ENCODE peak calls at places on chromosomes 1 and 21, in eight cellular contexts. L is fibroblast of mammary gland, R is fibroblast of lung, D is lower leg skin, Z is ovary, P is pancreas, A is breast epithelium, E is GM12865. S is an unnamed sample.
A peak's percentile ranks its signal among the peaks of the same experiment; 100 is the strongest.

GRCh38 chr21:35933466-35933865 is 126.9 kb downstream of the SETD4 start:
- DNase-seq in A (no peak), Z (peak; percentile 45), E (peak; percentile 15), D (peak; percentile 83), R (peak; percentile 77), L (peak; percentile 96), P (no peak), S (no peak)

GRCh38 chr1:103509235-103509634 is 16.3 kb upstream of the RNPC3 start:
- DNase-seq in E (no peak), L (no peak), Z (no peak), P (no peak), R (no peak), A (no peak), D (no peak), S (no peak)

GRCh38 chr1:22536506-22536905 is 26.8 kb upstream of the EPHA8 start:
- DNase-seq in D (no peak), E (no peak), A (no peak), R (no peak), L (peak; percentile 70), Z (no peak), P (no peak), S (no peak)

GRCh38 chr1:59672851-59673574 is 141.7 kb upstream of the HOOK1 start:
- DNase-seq in Z (no peak), P (no peak), D (peak; percentile 40), L (peak; percentile 88), E (no peak), R (peak; percentile 86), A (peak; percentile 35), S (no peak)

GRCh38 chr1:201791775-201792166 is 37.2 kb upstream of the IPO9 start:
- DNase-seq in P (no peak), Z (peak; percentile 50), D (peak; percentile 35), L (peak; percentile 77), R (peak; percentile 80), E (no peak), A (no peak), S (no peak)

GRCh38 chr1:228151170-228151513 is 1.4 kb downstream of the GJC2 start:
- DNase-seq in L (no peak), R (no peak), P (no peak), E (no peak), Z (no peak), D (no peak), A (no peak), S (no peak)

GRCh38 chr1:17059391-17060128 is 5.7 kb upstream of the SDHB start:
- DNase-seq in R (peak; percentile 68), A (peak; percentile 50), Z (peak; percentile 52), L (peak; percentile 70), P (peak; percentile 90), D (peak; percentile 25), E (peak; percentile 83), S (no peak)

GRCh38 chr1:41627491-41628280 is 143.2 kb upstream of the EDN2 start:
- DNase-seq in E (no peak), L (no peak), A (no peak), D (no peak), R (peak; percentile 51), Z (no peak), P (no peak), S (peak; percentile 41)

GRCh38 chr21:33080376-33080775 is 10.4 kb downstream of the OLIG1 start:
- DNase-seq in R (no peak), A (no peak), D (no peak), L (no peak), P (no peak), Z (no peak), E (no peak), S (no peak)

GRCh38 chr1:37323486-37324377 is 150.6 kb upstream of the ZC3H12A start:
- DNase-seq in P (no peak), A (no peak), L (peak; percentile 33), E (peak; percentile 57), Z (no peak), D (no peak), R (no peak), S (no peak)

GRCh38 chr1:12384836-12385456 is 155.1 kb downstream of the VPS13D start:
- DNase-seq in L (no peak), E (no peak), A (no peak), Z (no peak), D (no peak), R (no peak), P (no peak), S (no peak)

GRCh38 chr21:26064506-26064905 is 106.1 kb downstream of the APP start:
- DNase-seq in E (no peak), Z (no peak), D (no peak), R (no peak), P (no peak), L (no peak), A (no peak), S (no peak)

GRCh38 chr1:161069731-161070270 is at the start of gene ARHGAP30:
- DNase-seq in D (no peak), A (peak; percentile 44), L (no peak), P (no peak), Z (no peak), E (peak; percentile 98), R (no peak), S (no peak)

GRCh38 chr1:15911927-15912326 is 64.0 kb downstream of the ZBTB17 start:
- DNase-seq in E (no peak), D (no peak), A (no peak), Z (no peak), L (no peak), R (no peak), P (no peak), S (no peak)

GRCh38 chr21:41777934-41778815 is 11.3 kb upstream of the RIPK4 start:
- DNase-seq in D (peak; percentile 90), A (peak; percentile 93), L (peak; percentile 21), Z (peak; percentile 88), E (peak; percentile 23), R (peak; percentile 80), P (peak; percentile 87), S (no peak)

GRCh38 chr1:155794605-155795265 is 62.3 kb downstream of the GON4L start:
- DNase-seq in A (no peak), P (no peak), E (no peak), R (peak; percentile 3), Z (no peak), D (no peak), L (no peak), S (no peak)

GRCh38 chr1:105865546-105865945 is 1190.9 kb upstream of the PRMT6 start:
- DNase-seq in L (no peak), P (no peak), Z (no peak), D (no peak), E (no peak), R (peak; percentile 7), A (no peak), S (no peak)

GRCh38 chr21:37263827-37264226 is 3.3 kb downstream of the VPS26C start:
- DNase-seq in A (no peak), D (no peak), P (no peak), L (peak; percentile 67), E (no peak), R (peak; percentile 56), Z (no peak), S (no peak)

GRCh38 chr1:7093297-7093696 is 308.0 kb downstream of the CAMTA1 start:
- DNase-seq in L (no peak), Z (no peak), A (no peak), D (no peak), R (no peak), E (no peak), P (no peak), S (no peak)

GRCh38 chr1:21244986-21245687 is 45.1 kb downstream of the ECE1 start:
- DNase-seq in L (no peak), P (no peak), R (no peak), A (no peak), Z (no peak), D (no peak), E (no peak), S (no peak)

GRCh38 chr21:15443740-15444117 is 286.1 kb upstream of the USP25 start:
- DNase-seq in R (no peak), Z (no peak), A (no peak), E (no peak), P (no peak), L (no peak), D (no peak), S (no peak)

DNA sequence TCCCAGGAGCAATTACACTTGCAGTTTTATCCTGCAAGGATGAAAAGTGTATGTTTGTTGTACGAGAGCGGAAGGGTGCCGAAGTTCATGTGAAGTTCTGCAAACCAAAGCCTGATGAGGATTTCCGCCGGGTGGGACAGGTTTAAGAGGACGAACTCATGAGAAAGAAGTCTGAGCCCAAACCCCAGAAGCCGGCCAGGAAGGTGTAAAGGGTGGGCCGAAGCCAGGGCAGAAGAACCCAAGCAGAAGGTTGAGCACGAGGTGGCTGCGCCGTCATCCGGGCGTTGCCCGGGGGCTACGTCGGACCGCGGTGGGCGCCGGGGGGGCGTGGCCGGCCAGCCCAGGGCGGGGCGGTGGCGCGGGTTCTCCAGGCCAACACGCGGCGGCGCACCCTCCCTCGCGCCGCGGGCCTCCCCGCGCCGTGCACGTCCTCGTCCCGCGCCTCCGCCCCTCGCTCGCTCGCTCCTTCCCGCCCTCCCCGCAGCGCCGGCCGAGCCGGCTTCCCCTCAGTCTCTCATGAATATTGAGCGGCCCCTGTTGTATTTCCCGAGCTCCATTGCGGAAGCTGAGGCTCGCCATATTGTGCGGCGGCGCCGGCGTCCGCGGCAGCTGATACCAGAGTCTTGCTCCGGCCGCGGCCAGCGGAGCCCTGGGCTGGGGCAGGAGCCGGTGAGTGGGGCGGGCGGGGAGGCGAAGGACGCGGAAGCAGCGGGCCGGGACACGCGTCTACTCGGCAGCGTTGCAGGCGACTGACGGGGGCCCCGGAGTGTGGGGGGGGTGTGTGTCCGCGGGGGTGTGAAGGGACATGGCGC is at the start of gene RNF2:
- DNase-seq in A (peak; percentile 57), P (peak; percentile 90), E (peak; percentile 89), R (peak; percentile 80), L (peak; percentile 67), D (peak; percentile 67), Z (peak; percentile 72), S (peak; percentile 91)
- TF ChIP-seq CTCF in A (no peak), P (no peak), E (no peak), R (no peak), L (no peak), D (no peak), Z (no peak), S (peak; percentile 39)

GRCh38 chr1:43994794-43995790 is 3.7 kb downstream of the CCDC24 start:
- DNase-seq in P (peak; percentile 60), A (no peak), D (no peak), E (peak; percentile 53), R (no peak), L (peak; percentile 47), Z (no peak), S (no peak)
- TF ChIP-seq CTCF in P (no peak), A (no peak), D (no peak), E (peak; percentile 34), R (no peak), L (peak; percentile 51), Z (no peak), S (peak; percentile 57)

DNA sequence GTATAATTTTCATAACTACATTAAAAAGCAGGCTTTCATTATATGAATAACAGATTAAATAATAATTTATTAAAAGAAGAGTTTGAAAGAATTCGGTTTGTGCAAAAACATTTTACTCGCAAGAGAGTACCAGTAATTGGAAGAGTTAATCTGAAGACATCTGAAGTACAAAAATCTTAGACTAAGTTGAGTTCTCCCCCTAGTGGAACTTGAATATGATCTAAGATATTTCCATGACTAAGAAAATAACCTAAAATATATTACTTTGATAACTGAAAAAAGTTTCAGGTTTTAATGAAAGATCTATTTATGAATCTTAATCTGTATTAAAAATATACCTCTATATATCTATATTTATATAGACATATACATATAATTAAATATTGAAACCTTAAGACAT is 112.5 kb upstream of the GFI1 start:
- DNase-seq in P (no peak), D (no peak), Z (no peak), A (no peak), E (peak; percentile 54), L (peak; percentile 64), R (peak; percentile 37), S (no peak)
- TF ChIP-seq CTCF in P (no peak), D (no peak), Z (no peak), A (no peak), E (peak; percentile 26), L (peak; percentile 43), R (peak; percentile 10), S (peak; percentile 84)

GRCh38 chr1:163747855-163748254 is 426.1 kb downstream of the NUF2 start:
- DNase-seq in D (no peak), P (no peak), E (no peak), R (no peak), L (no peak), Z (no peak), A (no peak), S (no peak)
- TF ChIP-seq CTCF in D (no peak), P (no peak), E (no peak), R (no peak), L (no peak), Z (no peak), A (no peak), S (no peak)

S was measured in chondrocyte.